ENCODE peak calls at places on chromosomes 3 and 15, in nine cellular contexts. T is aorta; C is NCI-H1105 treated with DMSO at 0.1 percent for 48 hours; F is stimulated activated CD4-positive, alpha-beta T cell treated with anti-CD3 and anti-CD28 coated beads, Interleukin-12 subunit alpha, Interleukin-12 subunit beta, amount 100 ng/mL, for 4 hours; N is CD4-positive, alpha-beta T cell; W is breast epithelium; P is AG04450; I is A549; Y is H7. A is an unnamed sample.

GRCh38 chr3:121995190-121996137 is 26.6 kb downstream of the ILDR1 start:
- DNase-seq in C (peak; percentile 11), Y (peak; percentile 77), W (no peak), N (no peak), F (no peak), I (peak; percentile 21), P (peak; percentile 11), T (peak; percentile 86), A (no peak)

GRCh38 chr3:197794115-197794514 is 3.1 kb downstream of the LRCH3 start:
- DNase-seq in I (no peak), T (no peak), W (no peak), Y (no peak), N (no peak), F (no peak), C (no peak), P (no peak), A (no peak)

GRCh38 chr3:120148187-120148954 is 54.1 kb upstream of the GSK3B start:
- DNase-seq in Y (no peak), I (no peak), C (no peak), T (no peak), P (no peak), N (no peak), W (no peak), F (no peak), A (no peak)

GRCh38 chr3:24166518-24166917 is 221.4 kb downstream of the NR1D2 start:
- DNase-seq in F (no peak), I (no peak), T (no peak), W (no peak), P (no peak), Y (peak; percentile 9), C (no peak), N (no peak), A (no peak)

GRCh38 chr15:57570994-57571393 is 20.7 kb upstream of the MYZAP start:
- DNase-seq in I (no peak), T (no peak), F (no peak), N (no peak), C (no peak), P (no peak), W (no peak), Y (no peak), A (no peak)

GRCh38 chr3:37743974-37744373 is 117.7 kb upstream of the CTDSPL start:
- DNase-seq in T (no peak), I (no peak), N (no peak), C (no peak), F (no peak), Y (no peak), P (no peak), W (no peak), A (no peak)

GRCh38 chr15:89192771-89193170 is 28.6 kb downstream of the RLBP1 start:
- DNase-seq in Y (no peak), P (no peak), F (no peak), N (no peak), W (no peak), C (no peak), T (no peak), I (no peak), A (no peak)

GRCh38 chr3:180175572-180175971 is 138.8 kb upstream of the PEX5L start:
- DNase-seq in W (no peak), Y (no peak), C (no peak), F (no peak), T (no peak), I (no peak), P (no peak), N (no peak), A (no peak)

GRCh38 chr3:171898192-171898591 is 55.0 kb downstream of the TMEM212 start:
- DNase-seq in P (no peak), N (no peak), F (no peak), C (no peak), W (no peak), T (no peak), I (no peak), Y (no peak), A (no peak)

A was measured in effector CD8-positive, alpha-beta T cell.